ENCODE peak calls at places on chromosomes 2 and 18, in six cellular contexts. One of them, this sample, is unnamed.

GRCh38 chr2:31227711-31228125 is 6.2 kb upstream of the EHD3 start:
- DNase-seq in suprapubic skin: no peak
- DNase-seq in T-helper 2 cell: no peak
- DNase-seq in neuronal stem cell: no peak
- DNase-seq in OCI-LY7: no peak
- DNase-seq in amniotic epithelial cell: no peak
- DNase-seq in this sample: no peak

GRCh38 chr2:16546128-16546754 is 119.4 kb downstream of the CYRIA start:
- DNase-seq in suprapubic skin: no peak
- DNase-seq in T-helper 2 cell: no peak
- DNase-seq in neuronal stem cell: peak; percentile 81
- DNase-seq in OCI-LY7: peak; percentile 69
- DNase-seq in amniotic epithelial cell: no peak
- DNase-seq in this sample: peak; percentile 26

GRCh38 chr2:69674301-69674640 is 30.7 kb upstream of the AAK1 start:
- DNase-seq in suprapubic skin: no peak
- DNase-seq in T-helper 2 cell: no peak
- DNase-seq in neuronal stem cell: no peak
- DNase-seq in OCI-LY7: no peak
- DNase-seq in amniotic epithelial cell: no peak
- DNase-seq in this sample: no peak

GRCh38 chr18:78240867-78241266 is 738.8 kb upstream of the SALL3 start:
- DNase-seq in suprapubic skin: no peak
- DNase-seq in T-helper 2 cell: no peak
- DNase-seq in neuronal stem cell: no peak
- DNase-seq in OCI-LY7: no peak
- DNase-seq in amniotic epithelial cell: no peak
- DNase-seq in this sample: no peak

GRCh38 chr2:157825885-157826284 is 50.2 kb downstream of the ACVR1 start:
- DNase-seq in suprapubic skin: peak; percentile 78
- DNase-seq in T-helper 2 cell: no peak
- DNase-seq in neuronal stem cell: no peak
- DNase-seq in OCI-LY7: no peak
- DNase-seq in amniotic epithelial cell: peak; percentile 94
- DNase-seq in this sample: no peak

GRCh38 chr2:33909945-33910344 is 310.8 kb upstream of the FAM98A start:
- DNase-seq in suprapubic skin: no peak
- DNase-seq in T-helper 2 cell: no peak
- DNase-seq in neuronal stem cell: no peak
- DNase-seq in OCI-LY7: no peak
- DNase-seq in amniotic epithelial cell: no peak
- DNase-seq in this sample: no peak

GRCh38 chr2:176079851-176080539 is 3.8 kb downstream of the EVX2 start:
- DNase-seq in suprapubic skin: no peak
- DNase-seq in T-helper 2 cell: no peak
- DNase-seq in neuronal stem cell: no peak
- DNase-seq in OCI-LY7: no peak
- DNase-seq in amniotic epithelial cell: no peak
- DNase-seq in this sample: no peak

GRCh38 chr2:162327806-162328205 is 9.3 kb upstream of the IFIH1 start:
- DNase-seq in suprapubic skin: no peak
- DNase-seq in T-helper 2 cell: no peak
- DNase-seq in neuronal stem cell: no peak
- DNase-seq in OCI-LY7: no peak
- DNase-seq in amniotic epithelial cell: no peak
- DNase-seq in this sample: no peak

GRCh38 chr2:9118383-9118960 is 88.1 kb upstream of the ASAP2 start:
- DNase-seq in suprapubic skin: no peak
- DNase-seq in T-helper 2 cell: no peak
- DNase-seq in neuronal stem cell: no peak
- DNase-seq in OCI-LY7: no peak
- DNase-seq in amniotic epithelial cell: no peak
- DNase-seq in this sample: no peak

GRCh38 chr2:201403904-201404303 is 46.8 kb upstream of the FLACC1 start:
- DNase-seq in suprapubic skin: no peak
- DNase-seq in T-helper 2 cell: no peak
- DNase-seq in neuronal stem cell: peak; percentile 8
- DNase-seq in OCI-LY7: no peak
- DNase-seq in amniotic epithelial cell: peak; percentile 64
- DNase-seq in this sample: peak; percentile 23

GRCh38 chr2:238243496-238244076 is 3.7 kb upstream of the HES6 start:
- DNase-seq in suprapubic skin: no peak
- DNase-seq in T-helper 2 cell: no peak
- DNase-seq in neuronal stem cell: no peak
- DNase-seq in OCI-LY7: no peak
- DNase-seq in amniotic epithelial cell: no peak
- DNase-seq in this sample: no peak

GRCh38 chr2:231601356-231602229 is 8.9 kb downstream of the TEX44 start:
- DNase-seq in suprapubic skin: peak; percentile 92
- DNase-seq in T-helper 2 cell: peak; percentile 76
- DNase-seq in neuronal stem cell: peak; percentile 77
- DNase-seq in OCI-LY7: peak; percentile 89
- DNase-seq in amniotic epithelial cell: peak; percentile 68
- DNase-seq in this sample: peak; percentile 60

GRCh38 chr2:216192931-216193330 is 83.8 kb downstream of the XRCC5 start:
- DNase-seq in suprapubic skin: no peak
- DNase-seq in T-helper 2 cell: no peak
- DNase-seq in neuronal stem cell: no peak
- DNase-seq in OCI-LY7: no peak
- DNase-seq in amniotic epithelial cell: no peak
- DNase-seq in this sample: no peak

GRCh38 chr2:137262600-137262999 is 497.3 kb downstream of the THSD7B start:
- DNase-seq in suprapubic skin: no peak
- DNase-seq in T-helper 2 cell: no peak
- DNase-seq in neuronal stem cell: peak; percentile 3
- DNase-seq in OCI-LY7: no peak
- DNase-seq in amniotic epithelial cell: no peak
- DNase-seq in this sample: no peak

GRCh38 chr2:60533114-60534033 is 20.1 kb downstream of the BCL11A start:
- DNase-seq in suprapubic skin: no peak
- DNase-seq in T-helper 2 cell: no peak
- DNase-seq in neuronal stem cell: no peak
- DNase-seq in OCI-LY7: no peak
- DNase-seq in amniotic epithelial cell: peak; percentile 72
- DNase-seq in this sample: no peak

GRCh38 chr18:40897884-40898283 is 1057.2 kb upstream of the PIK3C3 start:
- DNase-seq in suprapubic skin: no peak
- DNase-seq in T-helper 2 cell: no peak
- DNase-seq in neuronal stem cell: no peak
- DNase-seq in OCI-LY7: no peak
- DNase-seq in amniotic epithelial cell: no peak
- DNase-seq in this sample: no peak

GRCh38 chr2:42755161-42755900 is 8.6 kb downstream of the OXER1 start:
- DNase-seq in suprapubic skin: no peak
- DNase-seq in T-helper 2 cell: no peak
- DNase-seq in neuronal stem cell: no peak
- DNase-seq in OCI-LY7: no peak
- DNase-seq in amniotic epithelial cell: no peak
- DNase-seq in this sample: no peak

This sample was measured in NCI-H226.